ENCODE peak calls at places on chromosomes 11 and 22, in eight cellular contexts. One of them, this sample, is unnamed.

GRCh38 chr11:36478700-36479329 is 31.3 kb downstream of the TRAF6 start:
- DNase-seq in KG1: no peak
- DNase-seq in RWPE2: no peak
- DNase-seq in mucosa of gallbladder: peak
- DNase-seq in RWPE1: peak
- DNase-seq in activated CD4-positive, alpha-beta T cell treated with anti-CD3 and anti-CD28 coated beads for 4 hours: peak
- DNase-seq in natural killer cell treated with Interleukin-12 subunit alpha and Interleukin-12 subunit beta and Interleukin-15 and Interleukin-18, amount 100 ng/mL, for 72 hours: no peak
- DNase-seq in pancreas: no peak
- DNase-seq in this sample: peak

GRCh38 chr22:48402591-48403031 is 1425.1 kb downstream of the BRD1 start:
- DNase-seq in KG1: no peak
- DNase-seq in pancreas: no peak
- DNase-seq in natural killer cell treated with Interleukin-12 subunit alpha and Interleukin-12 subunit beta and Interleukin-15 and Interleukin-18, amount 100 ng/mL, for 72 hours: peak
- DNase-seq in RWPE2: no peak
- DNase-seq in activated CD4-positive, alpha-beta T cell treated with anti-CD3 and anti-CD28 coated beads for 4 hours: no peak
- DNase-seq in RWPE1: no peak
- DNase-seq in mucosa of gallbladder: no peak
- DNase-seq in this sample: no peak

GRCh38 chr11:46952553-46952952 is 16.0 kb downstream of the CSTPP1 start:
- DNase-seq in RWPE1: no peak
- DNase-seq in mucosa of gallbladder: no peak
- DNase-seq in RWPE2: no peak
- DNase-seq in natural killer cell treated with Interleukin-12 subunit alpha and Interleukin-12 subunit beta and Interleukin-15 and Interleukin-18, amount 100 ng/mL, for 72 hours: no peak
- DNase-seq in pancreas: no peak
- DNase-seq in KG1: no peak
- DNase-seq in activated CD4-positive, alpha-beta T cell treated with anti-CD3 and anti-CD28 coated beads for 4 hours: no peak
- DNase-seq in this sample: no peak

GRCh38 chr11:72918825-72919224 is 104.6 kb downstream of the ATG16L2 start:
- DNase-seq in mucosa of gallbladder: no peak
- DNase-seq in RWPE2: no peak
- DNase-seq in RWPE1: no peak
- DNase-seq in pancreas: no peak
- DNase-seq in activated CD4-positive, alpha-beta T cell treated with anti-CD3 and anti-CD28 coated beads for 4 hours: no peak
- DNase-seq in natural killer cell treated with Interleukin-12 subunit alpha and Interleukin-12 subunit beta and Interleukin-15 and Interleukin-18, amount 100 ng/mL, for 72 hours: no peak
- DNase-seq in KG1: no peak
- DNase-seq in this sample: no peak

GRCh38 chr11:64868904-64869570 is 9.4 kb downstream of the EHD1 start:
- DNase-seq in mucosa of gallbladder: no peak
- DNase-seq in KG1: no peak
- DNase-seq in activated CD4-positive, alpha-beta T cell treated with anti-CD3 and anti-CD28 coated beads for 4 hours: no peak
- DNase-seq in pancreas: no peak
- DNase-seq in RWPE2: peak
- DNase-seq in natural killer cell treated with Interleukin-12 subunit alpha and Interleukin-12 subunit beta and Interleukin-15 and Interleukin-18, amount 100 ng/mL, for 72 hours: no peak
- DNase-seq in RWPE1: peak
- DNase-seq in this sample: no peak

GRCh38 chr11:24155792-24156191 is 341.1 kb upstream of the LUZP2 start:
- DNase-seq in RWPE2: no peak
- DNase-seq in mucosa of gallbladder: no peak
- DNase-seq in activated CD4-positive, alpha-beta T cell treated with anti-CD3 and anti-CD28 coated beads for 4 hours: no peak
- DNase-seq in pancreas: no peak
- DNase-seq in RWPE1: no peak
- DNase-seq in natural killer cell treated with Interleukin-12 subunit alpha and Interleukin-12 subunit beta and Interleukin-15 and Interleukin-18, amount 100 ng/mL, for 72 hours: no peak
- DNase-seq in KG1: no peak
- DNase-seq in this sample: no peak

GRCh38 chr11:35662061-35662648 is 420 bp upstream of the TRIM44 start:
- DNase-seq in activated CD4-positive, alpha-beta T cell treated with anti-CD3 and anti-CD28 coated beads for 4 hours: peak
- DNase-seq in KG1: peak
- DNase-seq in pancreas: peak
- DNase-seq in RWPE2: no peak
- DNase-seq in mucosa of gallbladder: no peak
- DNase-seq in RWPE1: peak
- DNase-seq in natural killer cell treated with Interleukin-12 subunit alpha and Interleukin-12 subunit beta and Interleukin-15 and Interleukin-18, amount 100 ng/mL, for 72 hours: no peak
- DNase-seq in this sample: no peak

GRCh38 chr11:128563942-128564641 is 23.3 kb downstream of the ETS1 start:
- DNase-seq in activated CD4-positive, alpha-beta T cell treated with anti-CD3 and anti-CD28 coated beads for 4 hours: no peak
- DNase-seq in RWPE1: no peak
- DNase-seq in RWPE2: no peak
- DNase-seq in KG1: no peak
- DNase-seq in natural killer cell treated with Interleukin-12 subunit alpha and Interleukin-12 subunit beta and Interleukin-15 and Interleukin-18, amount 100 ng/mL, for 72 hours: no peak
- DNase-seq in mucosa of gallbladder: no peak
- DNase-seq in pancreas: no peak
- DNase-seq in this sample: peak

GRCh38 chr11:133981156-133981555 is 24.4 kb upstream of the IGSF9B start:
- DNase-seq in RWPE1: no peak
- DNase-seq in RWPE2: no peak
- DNase-seq in natural killer cell treated with Interleukin-12 subunit alpha and Interleukin-12 subunit beta and Interleukin-15 and Interleukin-18, amount 100 ng/mL, for 72 hours: no peak
- DNase-seq in pancreas: no peak
- DNase-seq in mucosa of gallbladder: no peak
- DNase-seq in KG1: no peak
- DNase-seq in activated CD4-positive, alpha-beta T cell treated with anti-CD3 and anti-CD28 coated beads for 4 hours: no peak
- DNase-seq in this sample: no peak

GRCh38 chr11:32531528-32531927 is 52.1 kb upstream of the EIF3M start:
- DNase-seq in activated CD4-positive, alpha-beta T cell treated with anti-CD3 and anti-CD28 coated beads for 4 hours: no peak
- DNase-seq in mucosa of gallbladder: no peak
- DNase-seq in RWPE2: no peak
- DNase-seq in RWPE1: no peak
- DNase-seq in natural killer cell treated with Interleukin-12 subunit alpha and Interleukin-12 subunit beta and Interleukin-15 and Interleukin-18, amount 100 ng/mL, for 72 hours: no peak
- DNase-seq in KG1: no peak
- DNase-seq in pancreas: no peak
- DNase-seq in this sample: no peak

GRCh38 chr11:75591371-75591770 is 29.3 kb downstream of the SERPINH1 start:
- DNase-seq in mucosa of gallbladder: no peak
- DNase-seq in activated CD4-positive, alpha-beta T cell treated with anti-CD3 and anti-CD28 coated beads for 4 hours: no peak
- DNase-seq in RWPE1: no peak
- DNase-seq in RWPE2: no peak
- DNase-seq in pancreas: no peak
- DNase-seq in natural killer cell treated with Interleukin-12 subunit alpha and Interleukin-12 subunit beta and Interleukin-15 and Interleukin-18, amount 100 ng/mL, for 72 hours: no peak
- DNase-seq in KG1: no peak
- DNase-seq in this sample: no peak

GRCh38 chr11:105192115-105192514 is 52.5 kb upstream of the CARD18 start:
- DNase-seq in KG1: no peak
- DNase-seq in mucosa of gallbladder: no peak
- DNase-seq in pancreas: no peak
- DNase-seq in natural killer cell treated with Interleukin-12 subunit alpha and Interleukin-12 subunit beta and Interleukin-15 and Interleukin-18, amount 100 ng/mL, for 72 hours: no peak
- DNase-seq in RWPE2: no peak
- DNase-seq in activated CD4-positive, alpha-beta T cell treated with anti-CD3 and anti-CD28 coated beads for 4 hours: no peak
- DNase-seq in RWPE1: no peak
- DNase-seq in this sample: no peak

This sample was measured in memory B cell.